ENCODE peak calls at places on chromosomes 6 and 20, in five cellular contexts. W, J, L, H and O are unnamed samples.

GRCh38 chr20:18077157-18077556 is 19.4 kb upstream of the OVOL2 start:
- DNase-seq in W (no peak), J (no peak), L (no peak), H (no peak), O (no peak)

GRCh38 chr6:170480045-170480714 is 72.9 kb downstream of the PSMB1 start:
- DNase-seq in W (no peak), J (no peak), L (no peak), H (no peak), O (no peak)

GRCh38 chr20:63098195-63098810 is 91.5 kb upstream of the BHLHE23 start:
- DNase-seq in W (no peak), J (no peak), L (no peak), H (no peak), O (no peak)

GRCh38 chr20:10513931-10514575 is 78.9 kb downstream of the SLX4IP start:
- DNase-seq in W (no peak), J (no peak), L (no peak), H (no peak), O (no peak)

GRCh38 chr6:34772940-34773339 is 15.6 kb downstream of the SNRPC start:
- DNase-seq in W (no peak), J (no peak), L (no peak), H (no peak), O (no peak)

GRCh38 chr20:17611540-17612286 is 41.8 kb downstream of the DSTN start:
- DNase-seq in W (no peak), J (no peak), L (no peak), H (no peak), O (no peak)

GRCh38 chr6:47655719-47656595 is 42.4 kb upstream of the ADGRF4 start:
- DNase-seq in W (no peak), J (no peak), L (no peak), H (peak; percentile 12), O (no peak)

GRCh38 chr6:89260832-89261231 is 43.7 kb upstream of the GABRR1 start:
- DNase-seq in W (peak; percentile 58), J (no peak), L (no peak), H (no peak), O (no peak)

GRCh38 chr6:45074423-45074822 is 253.7 kb upstream of the RUNX2 start:
- DNase-seq in W (no peak), J (no peak), L (no peak), H (no peak), O (no peak)

GRCh38 chr6:166417285-166417691 is 34.5 kb upstream of the MPC1 start:
- DNase-seq in W (peak; percentile 33), J (peak; percentile 47), L (no peak), H (peak; percentile 27), O (peak; percentile 49)

GRCh38 chr6:130018830-130019795 is 732 bp downstream of the L3MBTL3 start:
- DNase-seq in W (no peak), J (peak; percentile 29), L (peak; percentile 45), H (peak; percentile 32), O (peak; percentile 21)

GRCh38 chr6:156790711-156791110 is 13.5 kb downstream of the ARID1B start:
- DNase-seq in W (no peak), J (no peak), L (no peak), H (no peak), O (no peak)

GRCh38 chr20:11687546-11688292 is 230.0 kb upstream of the BTBD3 start:
- DNase-seq in W (no peak), J (no peak), L (no peak), H (no peak), O (no peak)

GRCh38 chr6:144646066-144646800 is 361.1 kb downstream of the UTRN start:
- DNase-seq in W (no peak), J (no peak), L (no peak), H (no peak), O (no peak)

GRCh38 chr6:115618311-115618710 is 442.4 kb downstream of the FRK start:
- DNase-seq in W (no peak), J (no peak), L (no peak), H (no peak), O (no peak)